ENCODE peak calls at places on chromosomes 7 and 10, in seven cellular contexts. One of them, this sample, is unnamed.

GRCh38 chr7:124275411-124275810 is 242.5 kb upstream of the TMEM229A start:
- DNase-seq in activated CD4-positive, alpha-beta T cell treated with anti-CD3 and anti-CD28 coated beads, Interleukin-2, amount 50 U/mL, for 24 hours: no peak
- DNase-seq in T-cell: no peak
- DNase-seq in NCI-H1436: peak
- DNase-seq in GM06990: no peak
- DNase-seq in T-helper 9 cell: no peak
- DNase-seq in retina: no peak
- DNase-seq in this sample: no peak

GRCh38 chr7:3065724-3066143 is 22.1 kb upstream of the CARD11 start:
- DNase-seq in activated CD4-positive, alpha-beta T cell treated with anti-CD3 and anti-CD28 coated beads, Interleukin-2, amount 50 U/mL, for 24 hours: peak
- DNase-seq in T-cell: peak
- DNase-seq in NCI-H1436: peak
- DNase-seq in GM06990: no peak
- DNase-seq in T-helper 9 cell: peak
- DNase-seq in retina: no peak
- DNase-seq in this sample: no peak

GRCh38 chr10:100182908-100183307 is 2.9 kb downstream of the ERLIN1 start:
- DNase-seq in activated CD4-positive, alpha-beta T cell treated with anti-CD3 and anti-CD28 coated beads, Interleukin-2, amount 50 U/mL, for 24 hours: no peak
- DNase-seq in T-cell: no peak
- DNase-seq in NCI-H1436: no peak
- DNase-seq in GM06990: no peak
- DNase-seq in T-helper 9 cell: no peak
- DNase-seq in retina: no peak
- DNase-seq in this sample: no peak

GRCh38 chr10:69732147-69732825 is 69.4 kb upstream of the COL13A1 start:
- DNase-seq in activated CD4-positive, alpha-beta T cell treated with anti-CD3 and anti-CD28 coated beads, Interleukin-2, amount 50 U/mL, for 24 hours: no peak
- DNase-seq in T-cell: no peak
- DNase-seq in NCI-H1436: no peak
- DNase-seq in GM06990: no peak
- DNase-seq in T-helper 9 cell: no peak
- DNase-seq in retina: no peak
- DNase-seq in this sample: no peak

GRCh38 chr10:127884501-127884900 is 8.2 kb downstream of the CLRN3 start:
- DNase-seq in activated CD4-positive, alpha-beta T cell treated with anti-CD3 and anti-CD28 coated beads, Interleukin-2, amount 50 U/mL, for 24 hours: no peak
- DNase-seq in T-cell: no peak
- DNase-seq in NCI-H1436: no peak
- DNase-seq in GM06990: no peak
- DNase-seq in T-helper 9 cell: no peak
- DNase-seq in retina: no peak
- DNase-seq in this sample: no peak

GRCh38 chr7:25720427-25720826 is 431.6 kb upstream of the NFE2L3 start:
- DNase-seq in activated CD4-positive, alpha-beta T cell treated with anti-CD3 and anti-CD28 coated beads, Interleukin-2, amount 50 U/mL, for 24 hours: no peak
- DNase-seq in T-cell: no peak
- DNase-seq in NCI-H1436: peak
- DNase-seq in GM06990: no peak
- DNase-seq in T-helper 9 cell: no peak
- DNase-seq in retina: no peak
- DNase-seq in this sample: peak

GRCh38 chr10:18140149-18140956 is at the start of gene CACNB2:
- DNase-seq in activated CD4-positive, alpha-beta T cell treated with anti-CD3 and anti-CD28 coated beads, Interleukin-2, amount 50 U/mL, for 24 hours: no peak
- DNase-seq in T-cell: no peak
- DNase-seq in NCI-H1436: no peak
- DNase-seq in GM06990: peak
- DNase-seq in T-helper 9 cell: no peak
- DNase-seq in retina: peak
- DNase-seq in this sample: no peak

GRCh38 chr7:7099584-7100014 is 82.7 kb upstream of the C1GALT1 start:
- DNase-seq in activated CD4-positive, alpha-beta T cell treated with anti-CD3 and anti-CD28 coated beads, Interleukin-2, amount 50 U/mL, for 24 hours: no peak
- DNase-seq in T-cell: no peak
- DNase-seq in NCI-H1436: peak
- DNase-seq in GM06990: no peak
- DNase-seq in T-helper 9 cell: no peak
- DNase-seq in retina: peak
- DNase-seq in this sample: peak

GRCh38 chr7:96253441-96253840 is 68.5 kb downstream of the SLC25A13 start:
- DNase-seq in activated CD4-positive, alpha-beta T cell treated with anti-CD3 and anti-CD28 coated beads, Interleukin-2, amount 50 U/mL, for 24 hours: no peak
- DNase-seq in T-cell: no peak
- DNase-seq in NCI-H1436: no peak
- DNase-seq in GM06990: no peak
- DNase-seq in T-helper 9 cell: no peak
- DNase-seq in retina: no peak
- DNase-seq in this sample: no peak

GRCh38 chr7:132709971-132710567 is 133.8 kb upstream of the PLXNA4 start:
- DNase-seq in activated CD4-positive, alpha-beta T cell treated with anti-CD3 and anti-CD28 coated beads, Interleukin-2, amount 50 U/mL, for 24 hours: no peak
- DNase-seq in T-cell: no peak
- DNase-seq in NCI-H1436: no peak
- DNase-seq in GM06990: no peak
- DNase-seq in T-helper 9 cell: no peak
- DNase-seq in retina: no peak
- DNase-seq in this sample: peak

GRCh38 chr7:44180631-44181030 is 8.6 kb downstream of the GCK start:
- DNase-seq in activated CD4-positive, alpha-beta T cell treated with anti-CD3 and anti-CD28 coated beads, Interleukin-2, amount 50 U/mL, for 24 hours: no peak
- DNase-seq in T-cell: no peak
- DNase-seq in NCI-H1436: no peak
- DNase-seq in GM06990: no peak
- DNase-seq in T-helper 9 cell: no peak
- DNase-seq in retina: no peak
- DNase-seq in this sample: no peak

GRCh38 chr10:33398796-33399195 is 64.3 kb upstream of the NRP1 start:
- DNase-seq in activated CD4-positive, alpha-beta T cell treated with anti-CD3 and anti-CD28 coated beads, Interleukin-2, amount 50 U/mL, for 24 hours: no peak
- DNase-seq in T-cell: no peak
- DNase-seq in NCI-H1436: no peak
- DNase-seq in GM06990: no peak
- DNase-seq in T-helper 9 cell: no peak
- DNase-seq in retina: no peak
- DNase-seq in this sample: no peak

GRCh38 chr7:123784263-123784662 is 35.5 kb upstream of the WASL start:
- DNase-seq in activated CD4-positive, alpha-beta T cell treated with anti-CD3 and anti-CD28 coated beads, Interleukin-2, amount 50 U/mL, for 24 hours: no peak
- DNase-seq in T-cell: no peak
- DNase-seq in NCI-H1436: no peak
- DNase-seq in GM06990: no peak
- DNase-seq in T-helper 9 cell: no peak
- DNase-seq in retina: no peak
- DNase-seq in this sample: no peak

GRCh38 chr7:51328351-51328801 is 11.8 kb upstream of the COBL start:
- DNase-seq in activated CD4-positive, alpha-beta T cell treated with anti-CD3 and anti-CD28 coated beads, Interleukin-2, amount 50 U/mL, for 24 hours: no peak
- DNase-seq in T-cell: no peak
- DNase-seq in NCI-H1436: no peak
- DNase-seq in GM06990: no peak
- DNase-seq in T-helper 9 cell: no peak
- DNase-seq in retina: no peak
- DNase-seq in this sample: no peak

GRCh38 chr10:31871266-31871887 is 57.3 kb downstream of the ARHGAP12 start:
- DNase-seq in activated CD4-positive, alpha-beta T cell treated with anti-CD3 and anti-CD28 coated beads, Interleukin-2, amount 50 U/mL, for 24 hours: no peak
- DNase-seq in T-cell: no peak
- DNase-seq in NCI-H1436: no peak
- DNase-seq in GM06990: no peak
- DNase-seq in T-helper 9 cell: no peak
- DNase-seq in retina: no peak
- DNase-seq in this sample: no peak

GRCh38 chr10:47249881-47250280 is 50.1 kb upstream of the GDF10 start:
- DNase-seq in activated CD4-positive, alpha-beta T cell treated with anti-CD3 and anti-CD28 coated beads, Interleukin-2, amount 50 U/mL, for 24 hours: no peak
- DNase-seq in T-cell: no peak
- DNase-seq in NCI-H1436: no peak
- DNase-seq in GM06990: no peak
- DNase-seq in T-helper 9 cell: no peak
- DNase-seq in retina: no peak
- DNase-seq in this sample: no peak

GRCh38 chr10:79178614-79179403 is 110.0 kb downstream of the ZMIZ1 start:
- DNase-seq in activated CD4-positive, alpha-beta T cell treated with anti-CD3 and anti-CD28 coated beads, Interleukin-2, amount 50 U/mL, for 24 hours: no peak
- DNase-seq in T-cell: no peak
- DNase-seq in NCI-H1436: peak
- DNase-seq in GM06990: peak
- DNase-seq in T-helper 9 cell: no peak
- DNase-seq in retina: peak
- DNase-seq in this sample: peak

GRCh38 chr10:74223755-74224530 is 72.9 kb downstream of the ADK start:
- DNase-seq in activated CD4-positive, alpha-beta T cell treated with anti-CD3 and anti-CD28 coated beads, Interleukin-2, amount 50 U/mL, for 24 hours: no peak
- DNase-seq in T-cell: no peak
- DNase-seq in NCI-H1436: no peak
- DNase-seq in GM06990: no peak
- DNase-seq in T-helper 9 cell: no peak
- DNase-seq in retina: no peak
- DNase-seq in this sample: peak

GRCh38 chr10:63071145-63071544 is 62.0 kb upstream of the NRBF2 start:
- DNase-seq in activated CD4-positive, alpha-beta T cell treated with anti-CD3 and anti-CD28 coated beads, Interleukin-2, amount 50 U/mL, for 24 hours: no peak
- DNase-seq in T-cell: no peak
- DNase-seq in NCI-H1436: no peak
- DNase-seq in GM06990: no peak
- DNase-seq in T-helper 9 cell: no peak
- DNase-seq in retina: no peak
- DNase-seq in this sample: no peak

GRCh38 chr7:48107926-48108472 is 18.9 kb downstream of the UPP1 start:
- DNase-seq in activated CD4-positive, alpha-beta T cell treated with anti-CD3 and anti-CD28 coated beads, Interleukin-2, amount 50 U/mL, for 24 hours: no peak
- DNase-seq in T-cell: no peak
- DNase-seq in NCI-H1436: no peak
- DNase-seq in GM06990: no peak
- DNase-seq in T-helper 9 cell: no peak
- DNase-seq in retina: no peak
- DNase-seq in this sample: no peak

GRCh38 chr10:77413231-77413630 is 224.4 kb downstream of the KCNMA1 start:
- DNase-seq in activated CD4-positive, alpha-beta T cell treated with anti-CD3 and anti-CD28 coated beads, Interleukin-2, amount 50 U/mL, for 24 hours: no peak
- DNase-seq in T-cell: no peak
- DNase-seq in NCI-H1436: no peak
- DNase-seq in GM06990: no peak
- DNase-seq in T-helper 9 cell: no peak
- DNase-seq in retina: no peak
- DNase-seq in this sample: no peak

GRCh38 chr7:47304727-47305719 is 276.9 kb downstream of the TNS3 start:
- DNase-seq in activated CD4-positive, alpha-beta T cell treated with anti-CD3 and anti-CD28 coated beads, Interleukin-2, amount 50 U/mL, for 24 hours: no peak
- DNase-seq in T-cell: no peak
- DNase-seq in NCI-H1436: no peak
- DNase-seq in GM06990: no peak
- DNase-seq in T-helper 9 cell: no peak
- DNase-seq in retina: no peak
- DNase-seq in this sample: no peak

GRCh38 chr7:16712916-16713315 is 40.6 kb upstream of the TSPAN13 start:
- DNase-seq in activated CD4-positive, alpha-beta T cell treated with anti-CD3 and anti-CD28 coated beads, Interleukin-2, amount 50 U/mL, for 24 hours: no peak
- DNase-seq in T-cell: no peak
- DNase-seq in NCI-H1436: no peak
- DNase-seq in GM06990: no peak
- DNase-seq in T-helper 9 cell: no peak
- DNase-seq in retina: no peak
- DNase-seq in this sample: no peak

GRCh38 chr7:19969859-19970493 is 196.6 kb upstream of the TMEM196 start:
- DNase-seq in activated CD4-positive, alpha-beta T cell treated with anti-CD3 and anti-CD28 coated beads, Interleukin-2, amount 50 U/mL, for 24 hours: no peak
- DNase-seq in T-cell: no peak
- DNase-seq in NCI-H1436: no peak
- DNase-seq in GM06990: no peak
- DNase-seq in T-helper 9 cell: no peak
- DNase-seq in retina: no peak
- DNase-seq in this sample: peak

GRCh38 chr10:34681933-34682332 is 133.2 kb downstream of the PARD3 start:
- DNase-seq in activated CD4-positive, alpha-beta T cell treated with anti-CD3 and anti-CD28 coated beads, Interleukin-2, amount 50 U/mL, for 24 hours: no peak
- DNase-seq in T-cell: no peak
- DNase-seq in NCI-H1436: no peak
- DNase-seq in GM06990: no peak
- DNase-seq in T-helper 9 cell: no peak
- DNase-seq in retina: no peak
- DNase-seq in this sample: no peak